ENCODE peak calls at places on chromosome 21, in four cellular contexts. U is spleen, Y is GM23338, R is sigmoid colon. K is an unnamed sample.

GRCh38 chr21:44253832-44254700 is 7.6 kb downstream of the DNMT3L start:
- DNase-seq in R (peak; percentile 47), U (peak; percentile 68), Y (no peak), K (no peak)

GRCh38 chr21:37208741-37209225 is 58.4 kb downstream of the VPS26C start:
- DNase-seq in Y (no peak), R (no peak), U (no peak), K (no peak)

GRCh38 chr21:14751011-14751410 is 204.9 kb upstream of the SAMSN1 start:
- DNase-seq in R (no peak), U (no peak), Y (no peak), K (no peak)

GRCh38 chr21:41648591-41649031 is 118.2 kb downstream of the RIPK4 start:
- DNase-seq in R (no peak), Y (no peak), U (peak; percentile 19), K (no peak)

GRCh38 chr21:37425684-37426083 is 59.1 kb downstream of the DYRK1A start:
- DNase-seq in Y (no peak), U (no peak), R (no peak), K (no peak)

GRCh38 chr21:34911360-34911759 is 137.7 kb downstream of the RUNX1 start:
- DNase-seq in U (peak; percentile 84), R (no peak), Y (no peak), K (no peak)

GRCh38 chr21:21547368-21547953 is 549.3 kb downstream of the NCAM2 start:
- DNase-seq in Y (no peak), U (no peak), R (no peak), K (no peak)

GRCh38 chr21:34202553-34203332 is 129.4 kb downstream of the MRPS6 start:
- DNase-seq in U (peak; percentile 84), Y (peak; percentile 75), R (peak; percentile 84), K (no peak)

GRCh38 chr21:36902793-36903192 is 63.7 kb downstream of the HLCS start:
- DNase-seq in Y (peak; percentile 33), U (no peak), R (no peak), K (no peak)

GRCh38 chr21:35512321-35512720 is 463.2 kb upstream of the RUNX1 start:
- DNase-seq in R (no peak), U (no peak), Y (no peak), K (no peak)

GRCh38 chr21:15063821-15064575 is 802 bp downstream of the NRIP1 start:
- DNase-seq in R (peak; percentile 73), U (no peak), Y (peak; percentile 66), K (peak; percentile 65)

GRCh38 chr21:45590246-45590725 is 48.0 kb upstream of the SLC19A1 start:
- DNase-seq in R (peak; percentile 87), Y (peak; percentile 83), U (peak; percentile 91), K (peak; percentile 62)

GRCh38 chr21:32007461-32007860 is 134.6 kb downstream of the HUNK start:
- DNase-seq in Y (no peak), R (no peak), U (no peak), K (no peak)

GRCh38 chr21:43194303-43195130 is 25.7 kb downstream of the CRYAA start:
- DNase-seq in Y (no peak), U (peak; percentile 47), R (peak; percentile 50), K (no peak)

GRCh38 chr21:39542736-39543135 is 70.0 kb upstream of the B3GALT5 start:
- DNase-seq in R (no peak), Y (no peak), U (no peak), K (no peak)

GRCh38 chr21:37220433-37220980 is 46.6 kb downstream of the VPS26C start:
- DNase-seq in R (peak; percentile 70), U (no peak), Y (peak; percentile 66), K (no peak)

GRCh38 chr21:36207577-36208320 is 51.1 kb downstream of the DOP1B start:
- DNase-seq in R (no peak), U (no peak), Y (no peak), K (no peak)

GRCh38 chr21:16633851-16634521 is 878.9 kb upstream of the CXADR start:
- DNase-seq in R (no peak), U (no peak), Y (no peak), K (no peak)

GRCh38 chr21:31395268-31395667 is 51.2 kb upstream of the TIAM1 start:
- DNase-seq in R (no peak), U (no peak), Y (no peak), K (no peak)

GRCh38 chr21:31862078-31862477 is 10.7 kb upstream of the HUNK start:
- DNase-seq in U (no peak), Y (no peak), R (no peak), K (no peak)

GRCh38 chr21:38454161-38454560 is 44.1 kb downstream of the ERG start:
- DNase-seq in Y (peak; percentile 29), R (no peak), U (no peak), K (no peak)

GRCh38 chr21:45582128-45582527 is 39.9 kb upstream of the SLC19A1 start:
- DNase-seq in U (no peak), Y (no peak), R (no peak), K (peak; percentile 11)

GRCh38 chr21:43937898-43938309 is 72.9 kb downstream of the AGPAT3 start:
- DNase-seq in U (no peak), R (no peak), Y (no peak), K (no peak)

GRCh38 chr21:22554690-22555316 is 1556.6 kb downstream of the NCAM2 start:
- DNase-seq in Y (no peak), R (no peak), U (no peak), K (no peak)

GRCh38 chr21:33943293-33943692 is 27.7 kb upstream of the ATP5PO start:
- DNase-seq in R (no peak), U (no peak), Y (no peak), K (no peak)

GRCh38 chr21:44267655-44268142 is 6.0 kb upstream of the DNMT3L start:
- DNase-seq in Y (peak; percentile 68), R (no peak), U (peak; percentile 75), K (no peak)

GRCh38 chr21:42398414-42399030 is 2.7 kb upstream of the TMPRSS3 start:
- DNase-seq in U (peak; percentile 34), Y (no peak), R (no peak), K (no peak)

GRCh38 chr21:15037894-15038293 is 26.9 kb downstream of the NRIP1 start:
- DNase-seq in R (no peak), Y (no peak), U (no peak), K (no peak)

GRCh38 chr21:45293214-45293725 is 5.6 kb upstream of the POFUT2 start:
- DNase-seq in Y (no peak), U (no peak), R (peak; percentile 79), K (peak; percentile 22)

GRCh38 chr21:33401617-33401967 is 1.6 kb upstream of the IFNGR2 start:
- DNase-seq in Y (no peak), U (no peak), R (no peak), K (no peak)

GRCh38 chr21:36255650-36256047 is 64.3 kb upstream of the MORC3 start:
- DNase-seq in U (no peak), R (no peak), Y (no peak), K (no peak)

GRCh38 chr21:46619846-46620245 is 15.0 kb upstream of the S100B start:
- DNase-seq in U (no peak), Y (no peak), R (no peak), K (no peak)

GRCh38 chr21:44802396-44803153 is 955 bp upstream of the UBE2G2 start:
- DNase-seq in R (no peak), Y (peak; percentile 63), U (no peak), K (no peak)

GRCh38 chr21:30336596-30336995 is 898 bp downstream of the KRTAP27-1 start:
- DNase-seq in R (no peak), Y (no peak), U (no peak), K (no peak)

GRCh38 chr21:33403128-33403785 is at the start of gene IFNGR2:
- DNase-seq in U (peak; percentile 93), R (peak; percentile 70), Y (peak; percentile 58), K (peak; percentile 43)

GRCh38 chr21:46603228-46603627 is 1.7 kb downstream of the S100B start:
- DNase-seq in R (no peak), U (no peak), Y (peak; percentile 77), K (no peak)

GRCh38 chr21:35226302-35226701 is 177.2 kb upstream of the RUNX1 start:
- DNase-seq in U (no peak), R (no peak), Y (no peak), K (peak; percentile 45)

GRCh38 chr21:46208761-46209721 is 19.5 kb downstream of the LSS start:
- DNase-seq in Y (no peak), U (peak; percentile 67), R (peak; percentile 62), K (no peak)

GRCh38 chr21:17752171-17752570 is 67.0 kb downstream of the C21orf91 start:
- DNase-seq in R (no peak), U (no peak), Y (no peak), K (no peak)
- TF ChIP-seq POLR2AphosphoS5 in R (no peak), U (no peak), Y (no peak), K (no peak)

GRCh38 chr21:29182674-29183073 is 52.2 kb downstream of the MAP3K7CL start:
- DNase-seq in U (no peak), Y (no peak), R (no peak), K (no peak)
- H3K4me3 ChIP-seq in U (no peak overlapping the region), Y (no peak overlapping the region), R (no peak overlapping the region), K (no peak overlapping the region)

GRCh38 chr21:25240974-25241373 is 366.3 kb downstream of the MRPL39 start:
- DNase-seq in R (no peak), U (no peak), Y (no peak), K (no peak)

GRCh38 chr21:25234857-25235801 is 372.2 kb downstream of the MRPL39 start:
- DNase-seq in R (no peak), U (no peak), Y (no peak), K (no peak)
- H3K27ac ChIP-seq in R (no peak overlapping the region), U (no peak overlapping the region), Y (no peak overlapping the region), K (no peak overlapping the region)

DNA sequence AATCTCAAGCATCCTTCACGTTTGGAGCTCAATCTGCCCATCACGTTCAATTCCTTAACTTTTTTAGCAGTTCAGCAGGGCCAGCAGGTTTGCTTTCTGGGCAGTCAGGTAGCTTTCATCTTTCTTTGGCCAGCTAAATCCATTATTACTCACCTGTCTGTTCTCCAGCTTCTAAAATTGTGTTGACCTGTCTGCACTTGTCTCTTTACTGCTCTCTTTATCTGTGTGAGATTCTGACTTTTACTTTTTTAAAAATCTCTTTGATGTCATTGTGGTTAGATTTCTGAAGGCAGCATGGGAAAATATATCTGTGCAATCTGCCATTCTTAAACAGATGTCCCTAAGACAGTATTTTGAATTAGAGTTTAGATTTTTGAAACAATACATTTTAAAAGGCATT is 24.9 kb upstream of the CYYR1 start:
- DNase-seq in R (no peak), U (no peak), Y (no peak), K (no peak)
- TF ChIP-seq POLR2AphosphoS5 in R (no peak), U (no peak), Y (no peak), K (no peak)

GRCh38 chr21:40622531-40622930 is 224.4 kb downstream of the DSCAM start:
- DNase-seq in R (no peak), U (no peak), Y (no peak), K (no peak)
- H3K4me3 ChIP-seq in R (no peak overlapping the region), U (no peak overlapping the region), Y (no peak overlapping the region), K (no peak overlapping the region)

K was measured in stomach.